ENCODE peak calls at places on chromosomes 4 and X, in four cellular contexts. O, T, D and S are unnamed samples.

GRCh38 chrX:22424141-22424915 is 151.6 kb downstream of the CBLL2 start:
- DNase-seq in O (no peak), T (no peak), D (no peak), S (no peak)

GRCh38 chr4:7973545-7973981 is 33.9 kb upstream of the AFAP1 start:
- DNase-seq in O (no peak), T (peak; percentile 85), D (no peak), S (no peak)

GRCh38 chr4:168264903-168265302 is 53.6 kb downstream of the DDX60 start:
- DNase-seq in O (no peak), T (no peak), D (no peak), S (no peak)

GRCh38 chrX:130669233-130669632 is 233.8 kb downstream of the ENOX2 start:
- DNase-seq in O (no peak), T (peak; percentile 11), D (no peak), S (no peak)

GRCh38 chrX:124504106-124504983 is 158.0 kb downstream of the SH2D1A start:
- DNase-seq in O (no peak), T (no peak), D (no peak), S (peak; percentile 79)

GRCh38 chrX:28205905-28206304 is 224.7 kb upstream of the DCAF8L1 start:
- DNase-seq in O (no peak), T (no peak), D (no peak), S (no peak)

GRCh38 chr4:144709159-144709558 is 63.2 kb downstream of the HHIP start:
- DNase-seq in O (peak; percentile 43), T (peak; percentile 65), D (no peak), S (no peak)

GRCh38 chr4:110475881-110476818 is at the start of gene ENPEP:
- DNase-seq in O (no peak), T (no peak), D (peak; percentile 21), S (no peak)

GRCh38 chr4:61638600-61638999 is 438.5 kb downstream of the ADGRL3 start:
- DNase-seq in O (no peak), T (peak; percentile 73), D (no peak), S (no peak)

GRCh38 chr4:31007858-31008257 is 287.7 kb downstream of the PCDH7 start:
- DNase-seq in O (no peak), T (no peak), D (peak; percentile 53), S (no peak)

GRCh38 chrX:66914082-66914481 is 275.2 kb upstream of the EDA2R start:
- DNase-seq in O (no peak), T (peak; percentile 4), D (no peak), S (no peak)

GRCh38 chr4:113496698-113497097 is 264.8 kb downstream of the CAMK2D start:
- DNase-seq in O (no peak), T (no peak), D (no peak), S (no peak)

GRCh38 chr4:72243641-72244040 is 211.8 kb downstream of the NPFFR2 start:
- DNase-seq in O (no peak), T (no peak), D (no peak), S (no peak)

GRCh38 chrX:134735015-134735414 is 76.7 kb upstream of the PLAC1 start:
- DNase-seq in O (no peak), T (no peak), D (no peak), S (no peak)

GRCh38 chr4:128924951-128925350 is 115.5 kb downstream of the JADE1 start:
- DNase-seq in O (no peak), T (no peak), D (no peak), S (no peak)

GRCh38 chrX:120753413-120754251 is 122.0 kb downstream of the CT47B1 start:
- DNase-seq in O (no peak), T (no peak), D (no peak), S (peak; percentile 62)

GRCh38 chr4:15805583-15806517 is 27.7 kb downstream of the CD38 start:
- DNase-seq in O (peak; percentile 57), T (peak; percentile 79), D (peak; percentile 39), S (peak; percentile 81)

GRCh38 chrX:84339507-84340364 is 151.7 kb upstream of the RPS6KA6 start:
- DNase-seq in O (no peak), T (peak; percentile 54), D (peak; percentile 6), S (peak; percentile 3)

GRCh38 chr4:137531951-137532868 is at the start of gene PCDH18:
- DNase-seq in O (no peak), T (peak; percentile 75), D (peak; percentile 59), S (no peak)

GRCh38 chrX:151985955-151986354 is 11.5 kb upstream of the GABRE start:
- DNase-seq in O (no peak), T (no peak), D (no peak), S (no peak)

GRCh38 chrX:41526925-41527324 is 79.8 kb downstream of the NYX start:
- DNase-seq in O (no peak), T (peak; percentile 71), D (no peak), S (no peak)

GRCh38 chr4:174539571-174539970 is 17.3 kb upstream of the HPGD start:
- DNase-seq in O (no peak), T (no peak), D (no peak), S (no peak)

GRCh38 chr4:167290684-167291083 is 56.4 kb upstream of the SPOCK3 start:
- DNase-seq in O (peak; percentile 7), T (peak; percentile 42), D (peak; percentile 9), S (no peak)

GRCh38 chrX:130264573-130264972 is 4.1 kb downstream of the ZNF280C start:
- DNase-seq in O (no peak), T (peak; percentile 15), D (no peak), S (no peak)

GRCh38 chr4:17189322-17189721 is 290.9 kb upstream of the LDB2 start:
- DNase-seq in O (no peak), T (no peak), D (no peak), S (no peak)

GRCh38 chr4:57051100-57051499 is 59.1 kb downstream of the IGFBP7 start:
- DNase-seq in O (no peak), T (no peak), D (no peak), S (no peak)
- H3K36me3 ChIP-seq in O (no peaks in the 10 kb centered on the region), T (no peaks in the 10 kb centered on the region), D (no peaks in the 10 kb centered on the region), S (no peaks in the 10 kb centered on the region)

GRCh38 chr4:125781656-125782055 is 466.9 kb downstream of the FAT4 start:
- DNase-seq in O (no peak), T (no peak), D (no peak), S (no peak)
- TF ChIP-seq EZH2phosphoT487 in O (no peak), T (no peak), D (no peak), S (no peak)

GRCh38 chr4:94871644-94872305 is 114.0 kb downstream of the BMPR1B start:
- DNase-seq in O (no peak), T (no peak), D (peak; percentile 72), S (no peak)
- H3K36me3 ChIP-seq in O (no peaks in the 10 kb centered on the region), T (no peaks in the 10 kb centered on the region), D (no peaks in the 10 kb centered on the region), S (no peaks in the 10 kb centered on the region)

DNA sequence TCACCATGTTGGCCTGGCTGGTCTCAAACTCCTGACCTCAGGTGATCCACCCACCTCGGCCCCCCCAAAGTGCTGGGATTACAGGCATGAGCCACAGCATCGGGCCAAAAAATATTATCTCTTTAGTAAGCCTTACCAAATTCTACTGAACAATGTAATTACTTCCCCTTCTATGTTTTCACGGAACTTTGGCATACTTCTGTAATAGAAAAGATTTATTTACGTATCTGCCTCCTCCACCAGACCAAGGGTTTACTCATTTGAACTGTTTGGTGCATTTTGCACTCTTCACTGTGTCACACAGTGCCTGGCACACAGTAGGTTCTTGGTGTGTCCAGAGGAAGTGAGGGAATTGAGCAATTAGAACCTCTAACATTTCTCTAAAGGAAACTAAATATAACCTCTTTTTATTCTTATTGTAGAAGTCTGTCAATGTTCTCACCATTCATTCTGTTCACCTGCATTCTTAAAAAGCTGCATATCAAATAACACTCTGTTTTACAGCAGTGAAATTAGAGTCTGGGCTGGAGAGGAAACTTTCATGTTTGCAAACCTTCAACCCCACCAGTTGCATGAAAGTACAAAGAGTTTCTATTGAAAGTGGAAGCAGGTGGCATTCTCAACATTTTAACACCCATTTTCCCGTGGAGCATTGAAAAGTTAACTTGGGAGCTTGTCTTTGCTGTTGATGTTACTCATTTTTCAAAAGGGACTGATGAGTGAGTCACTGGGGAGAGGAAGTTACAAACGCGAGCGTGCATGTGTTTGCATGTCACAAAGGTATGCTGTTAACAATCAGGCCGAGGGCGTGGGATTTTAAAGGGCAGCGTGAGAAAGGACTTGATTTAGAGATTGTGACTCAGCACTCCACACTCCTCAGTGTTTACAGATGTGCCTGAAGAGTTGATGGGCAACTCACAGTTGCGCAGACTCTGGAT is 314.1 kb downstream of the STK32B start:
- DNase-seq in O (peak; percentile 39), T (peak; percentile 97), D (no peak), S (no peak)
- TF ChIP-seq EZH2phosphoT487 in O (no peak), T (no peak), D (no peak), S (no peak)

DNA sequence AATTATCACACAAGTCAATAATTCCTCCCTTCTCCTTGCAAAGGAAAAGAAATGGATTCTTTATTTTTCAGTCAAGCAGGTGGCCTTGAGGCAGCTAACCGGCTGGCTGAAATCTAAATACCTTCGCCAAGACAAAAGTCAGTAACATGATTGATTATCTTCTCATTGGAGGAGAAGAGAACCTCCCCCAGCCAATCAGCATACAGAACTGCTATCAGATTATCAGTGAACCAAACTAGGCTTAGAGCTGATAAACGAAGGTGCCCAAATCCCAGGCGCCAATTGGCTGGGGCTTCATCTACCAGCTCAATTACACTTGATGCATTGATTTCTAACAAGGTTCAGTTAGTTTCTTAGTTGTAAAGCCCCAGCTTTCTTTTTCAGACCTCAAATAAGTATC is 152.4 kb upstream of the NOCT start:
- DNase-seq in O (no peak), T (no peak), D (no peak), S (no peak)
- H3K36me3 ChIP-seq in O (no peaks in the 10 kb centered on the region), T (no peaks in the 10 kb centered on the region), D (no peaks in the 10 kb centered on the region), S (no peaks in the 10 kb centered on the region)

DNA sequence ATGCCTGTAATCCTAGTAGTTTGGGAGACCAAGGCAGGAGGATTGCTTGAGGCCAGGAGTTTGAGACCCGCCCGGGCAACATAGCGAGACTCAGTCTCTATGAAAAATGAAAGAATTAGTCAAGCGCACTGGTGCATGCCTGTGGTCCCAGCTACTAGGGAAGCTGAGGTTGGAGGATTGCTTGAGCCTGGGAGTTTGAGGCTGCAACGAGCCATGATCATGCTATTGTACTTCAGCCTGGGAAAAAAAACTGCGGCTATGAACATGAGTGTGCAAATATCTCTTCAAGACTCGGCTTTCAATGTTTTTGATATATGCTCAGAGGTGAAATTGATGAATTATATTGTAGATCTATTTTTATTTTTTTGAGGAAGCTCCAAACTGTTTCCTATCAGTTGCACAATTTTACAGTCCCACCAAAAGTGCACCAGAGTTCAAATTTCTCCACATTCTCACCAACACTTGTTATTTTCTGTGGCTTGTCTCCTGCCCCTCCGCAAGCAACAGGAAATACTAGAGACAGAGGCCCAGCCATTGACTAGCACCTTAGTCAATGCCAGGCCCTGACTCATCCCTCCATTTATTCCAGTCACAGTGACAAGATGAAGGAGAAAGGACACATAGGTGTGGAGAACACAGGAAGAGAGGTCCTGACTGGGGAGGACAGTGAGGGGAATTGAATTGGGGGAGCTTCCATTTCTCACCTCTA is 33.1 kb upstream of the ZNF41 start:
- DNase-seq in O (no peak), T (peak; percentile 80), D (no peak), S (no peak)
- TF ChIP-seq EZH2phosphoT487 in O (no peak), T (no peak), D (no peak), S (no peak)

DNA sequence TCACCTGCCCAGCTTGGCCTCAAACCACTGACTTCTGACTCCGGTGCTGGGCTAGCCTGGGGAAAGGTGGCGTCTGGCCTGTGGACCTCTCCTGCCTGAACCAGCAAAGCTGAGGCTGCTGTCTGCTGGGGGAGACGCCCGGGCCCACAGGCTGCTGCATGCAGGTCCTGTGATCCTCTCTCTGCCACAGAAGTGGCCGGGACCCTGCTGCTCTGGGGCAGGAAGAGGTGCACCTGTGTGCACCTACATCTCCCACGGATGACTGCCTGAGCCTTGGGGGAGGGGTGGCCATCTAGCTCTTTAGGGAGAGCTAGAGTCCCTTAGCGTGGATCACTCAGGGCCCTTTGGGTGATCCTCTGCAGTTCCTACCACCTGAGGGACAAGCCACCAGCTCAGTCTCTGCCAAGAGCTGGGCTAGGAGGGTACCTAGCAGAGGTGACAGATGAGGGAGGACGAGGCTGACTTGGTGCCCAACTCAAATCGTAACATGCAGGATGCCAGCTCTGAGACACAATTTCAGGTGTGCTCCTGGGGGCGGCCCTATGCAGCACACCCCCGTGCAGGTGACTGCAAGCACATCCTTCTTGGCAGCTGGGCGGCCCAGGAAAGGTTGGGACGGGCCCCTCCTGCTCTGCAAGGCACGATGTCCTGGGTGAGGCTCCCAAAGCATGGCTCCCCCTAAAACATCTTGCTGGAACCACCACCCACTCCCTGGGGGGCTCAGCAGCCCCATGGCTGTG is 22.5 kb downstream of the LETM1 start:
- DNase-seq in O (no peak), T (no peak), D (no peak), S (peak; percentile 57)
- H3K36me3 ChIP-seq in O (peaks cover 21% of the 10 kb centered on the region), T (peaks cover 3% of the 10 kb centered on the region), D (peaks cover 18% of the 10 kb centered on the region), S (peaks cover 74% of the 10 kb centered on the region)